ENCODE peak calls at places on chromosomes 12 and 14, in seven cellular contexts. One of them, this sample, is unnamed.

GRCh38 chr14:95507174-95507573 is 9.3 kb downstream of the SYNE3 start:
- DNase-seq in GM12878: no peak
- DNase-seq in right cardiac atrium: peak; percentile 85
- DNase-seq in psoas muscle: peak; percentile 89
- DNase-seq in kidney: no peak
- DNase-seq in AG10803: peak; percentile 96
- DNase-seq in naive thymus-derived CD4-positive, alpha-beta T cell: no peak
- DNase-seq in this sample: peak; percentile 75

GRCh38 chr12:131901431-131902331 is 7.3 kb downstream of the ULK1 start:
- DNase-seq in GM12878: no peak
- DNase-seq in right cardiac atrium: peak; percentile 89
- DNase-seq in psoas muscle: peak; percentile 86
- DNase-seq in kidney: peak; percentile 90
- DNase-seq in AG10803: no peak
- DNase-seq in naive thymus-derived CD4-positive, alpha-beta T cell: no peak
- DNase-seq in this sample: peak; percentile 72

GRCh38 chr12:66247741-66248140 is 54.6 kb upstream of the HELB start:
- DNase-seq in GM12878: no peak
- DNase-seq in right cardiac atrium: no peak
- DNase-seq in psoas muscle: no peak
- DNase-seq in kidney: no peak
- DNase-seq in AG10803: peak; percentile 8
- DNase-seq in naive thymus-derived CD4-positive, alpha-beta T cell: no peak
- DNase-seq in this sample: no peak

GRCh38 chr14:93301821-93302447 is 30.9 kb downstream of the BTBD7 start:
- DNase-seq in GM12878: no peak
- DNase-seq in right cardiac atrium: no peak
- DNase-seq in psoas muscle: no peak
- DNase-seq in kidney: no peak
- DNase-seq in AG10803: peak; percentile 31
- DNase-seq in naive thymus-derived CD4-positive, alpha-beta T cell: no peak
- DNase-seq in this sample: no peak

GRCh38 chr12:95150501-95150900 is 66.8 kb downstream of the FGD6 start:
- DNase-seq in GM12878: no peak
- DNase-seq in right cardiac atrium: no peak
- DNase-seq in psoas muscle: no peak
- DNase-seq in kidney: no peak
- DNase-seq in AG10803: no peak
- DNase-seq in naive thymus-derived CD4-positive, alpha-beta T cell: no peak
- DNase-seq in this sample: no peak

GRCh38 chr12:122058750-122059149 is 19.8 kb upstream of the MLXIP start:
- DNase-seq in GM12878: no peak
- DNase-seq in right cardiac atrium: no peak
- DNase-seq in psoas muscle: no peak
- DNase-seq in kidney: no peak
- DNase-seq in AG10803: no peak
- DNase-seq in naive thymus-derived CD4-positive, alpha-beta T cell: no peak
- DNase-seq in this sample: no peak

GRCh38 chr14:74913986-74914573 is 9.0 kb downstream of the RPS6KL1 start:
- DNase-seq in GM12878: no peak
- DNase-seq in right cardiac atrium: peak; percentile 85
- DNase-seq in psoas muscle: peak; percentile 87
- DNase-seq in kidney: no peak
- DNase-seq in AG10803: peak; percentile 74
- DNase-seq in naive thymus-derived CD4-positive, alpha-beta T cell: no peak
- DNase-seq in this sample: peak; percentile 82

GRCh38 chr12:112473056-112473455 is 54.3 kb downstream of the PTPN11 start:
- DNase-seq in GM12878: no peak
- DNase-seq in right cardiac atrium: no peak
- DNase-seq in psoas muscle: no peak
- DNase-seq in kidney: no peak
- DNase-seq in AG10803: no peak
- DNase-seq in naive thymus-derived CD4-positive, alpha-beta T cell: no peak
- DNase-seq in this sample: no peak

GRCh38 chr14:67240168-67240932 is 885 bp upstream of the PALS1 start:
- DNase-seq in GM12878: no peak
- DNase-seq in right cardiac atrium: peak; percentile 83
- DNase-seq in psoas muscle: peak; percentile 77
- DNase-seq in kidney: peak; percentile 86
- DNase-seq in AG10803: peak; percentile 36
- DNase-seq in naive thymus-derived CD4-positive, alpha-beta T cell: no peak
- DNase-seq in this sample: peak; percentile 54

GRCh38 chr12:10276774-10277173 is 30.9 kb upstream of the KLRD1 start:
- DNase-seq in GM12878: no peak
- DNase-seq in right cardiac atrium: no peak
- DNase-seq in psoas muscle: no peak
- DNase-seq in kidney: no peak
- DNase-seq in AG10803: no peak
- DNase-seq in naive thymus-derived CD4-positive, alpha-beta T cell: no peak
- DNase-seq in this sample: no peak

GRCh38 chr12:94638521-94638920 is 11.8 kb downstream of the TMCC3 start:
- DNase-seq in GM12878: no peak
- DNase-seq in right cardiac atrium: no peak
- DNase-seq in psoas muscle: no peak
- DNase-seq in kidney: no peak
- DNase-seq in AG10803: no peak
- DNase-seq in naive thymus-derived CD4-positive, alpha-beta T cell: no peak
- DNase-seq in this sample: no peak

GRCh38 chr12:26711072-26711471 is 121.9 kb downstream of the ITPR2 start:
- DNase-seq in GM12878: no peak
- DNase-seq in right cardiac atrium: no peak
- DNase-seq in psoas muscle: no peak
- DNase-seq in kidney: no peak
- DNase-seq in AG10803: peak; percentile 15
- DNase-seq in naive thymus-derived CD4-positive, alpha-beta T cell: no peak
- DNase-seq in this sample: no peak

GRCh38 chr12:92574911-92575570 is 127.7 kb upstream of the PLEKHG7 start:
- DNase-seq in GM12878: no peak
- DNase-seq in right cardiac atrium: no peak
- DNase-seq in psoas muscle: no peak
- DNase-seq in kidney: no peak
- DNase-seq in AG10803: no peak
- DNase-seq in naive thymus-derived CD4-positive, alpha-beta T cell: no peak
- DNase-seq in this sample: no peak

GRCh38 chr12:42296503-42297109 is 29.3 kb downstream of the ZCRB1 start:
- DNase-seq in GM12878: no peak
- DNase-seq in right cardiac atrium: no peak
- DNase-seq in psoas muscle: no peak
- DNase-seq in kidney: no peak
- DNase-seq in AG10803: no peak
- DNase-seq in naive thymus-derived CD4-positive, alpha-beta T cell: no peak
- DNase-seq in this sample: no peak

GRCh38 chr12:80837342-80837978 is 100.3 kb downstream of the LIN7A start:
- DNase-seq in GM12878: no peak
- DNase-seq in right cardiac atrium: no peak
- DNase-seq in psoas muscle: no peak
- DNase-seq in kidney: no peak
- DNase-seq in AG10803: peak; percentile 74
- DNase-seq in naive thymus-derived CD4-positive, alpha-beta T cell: no peak
- DNase-seq in this sample: no peak

GRCh38 chr12:54716284-54716683 is 68.1 kb upstream of the DCD start:
- DNase-seq in GM12878: no peak
- DNase-seq in right cardiac atrium: no peak
- DNase-seq in psoas muscle: no peak
- DNase-seq in kidney: no peak
- DNase-seq in AG10803: no peak
- DNase-seq in naive thymus-derived CD4-positive, alpha-beta T cell: no peak
- DNase-seq in this sample: no peak

DNA sequence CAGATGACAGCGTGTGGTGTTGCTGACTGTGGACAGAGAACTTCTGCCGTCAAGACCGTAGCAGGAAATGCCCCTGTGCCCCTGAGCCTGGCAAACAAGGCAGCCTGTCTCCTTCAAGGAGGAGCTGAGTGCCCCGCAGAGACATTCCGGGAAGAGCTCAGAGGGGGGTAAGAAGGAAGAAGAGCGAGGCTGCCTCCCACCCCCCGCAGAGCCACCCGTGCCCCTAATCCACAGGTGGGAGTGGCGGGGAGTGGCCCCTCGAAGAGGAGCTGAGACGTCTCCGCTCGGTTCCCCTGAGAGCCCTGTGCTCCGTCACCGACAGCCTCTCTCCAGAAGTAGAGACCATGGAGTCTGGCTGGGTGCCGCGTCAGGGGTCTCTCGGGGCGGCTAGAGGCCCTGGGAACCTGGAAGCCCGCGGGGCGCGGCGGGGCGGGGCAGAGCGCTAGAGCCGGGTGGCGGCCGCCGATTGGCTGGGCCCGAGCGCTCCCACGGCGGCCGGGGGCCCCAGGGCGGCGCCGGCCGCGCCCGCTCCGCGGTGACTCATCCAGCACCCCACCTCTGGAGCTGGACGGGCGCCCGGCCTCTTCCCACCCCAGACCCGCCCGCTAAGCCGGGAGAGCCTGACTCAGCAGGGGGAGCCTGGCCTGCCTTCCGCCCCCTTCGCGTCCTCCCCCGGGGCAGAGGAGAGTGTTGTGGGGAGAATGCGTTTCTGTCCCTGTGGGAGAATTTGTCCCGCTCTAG is 25.2 kb upstream of the KRT78 start:
- DNase-seq in GM12878: no peak
- DNase-seq in right cardiac atrium: peak; percentile 95
- DNase-seq in psoas muscle: peak; percentile 89
- DNase-seq in kidney: peak; percentile 96
- DNase-seq in AG10803: peak; percentile 89
- DNase-seq in naive thymus-derived CD4-positive, alpha-beta T cell: peak; percentile 27
- DNase-seq in this sample: peak; percentile 84
- H3K4me3 ChIP-seq in GM12878: no peak overlapping the region
- H3K4me3 ChIP-seq in right cardiac atrium: peak overlapping the region; percentile 31
- H3K4me3 ChIP-seq in psoas muscle: peak overlapping the region; percentile 61
- H3K4me3 ChIP-seq in kidney: peak overlapping the region; percentile 49
- H3K4me3 ChIP-seq in AG10803: peak overlapping the region; percentile 58
- H3K4me3 ChIP-seq in naive thymus-derived CD4-positive, alpha-beta T cell: peak overlapping the region; percentile 47
- H3K4me3 ChIP-seq in this sample: peak overlapping the region; percentile 54

GRCh38 chr14:20331048-20331613 is 1.9 kb downstream of the CCNB1IP1 start:
- DNase-seq in GM12878: no peak
- DNase-seq in right cardiac atrium: no peak
- DNase-seq in psoas muscle: no peak
- DNase-seq in kidney: no peak
- DNase-seq in AG10803: no peak
- DNase-seq in naive thymus-derived CD4-positive, alpha-beta T cell: no peak
- DNase-seq in this sample: no peak
- H3K4me3 ChIP-seq in GM12878: peak overlapping the region; percentile 58
- H3K4me3 ChIP-seq in right cardiac atrium: no peak overlapping the region
- H3K4me3 ChIP-seq in psoas muscle: peak overlapping the region; percentile 77
- H3K4me3 ChIP-seq in kidney: peak overlapping the region; percentile 7
- H3K4me3 ChIP-seq in AG10803: no peak overlapping the region
- H3K4me3 ChIP-seq in naive thymus-derived CD4-positive, alpha-beta T cell: no peak overlapping the region
- H3K4me3 ChIP-seq in this sample: no peak overlapping the region

GRCh38 chr14:32033516-32033915 is 43.6 kb upstream of the ARHGAP5 start:
- DNase-seq in GM12878: no peak
- DNase-seq in right cardiac atrium: no peak
- DNase-seq in psoas muscle: no peak
- DNase-seq in kidney: no peak
- DNase-seq in AG10803: no peak
- DNase-seq in naive thymus-derived CD4-positive, alpha-beta T cell: no peak
- DNase-seq in this sample: no peak
- H3K4me3 ChIP-seq in GM12878: no peak overlapping the region
- H3K4me3 ChIP-seq in right cardiac atrium: no peak overlapping the region
- H3K4me3 ChIP-seq in psoas muscle: no peak overlapping the region
- H3K4me3 ChIP-seq in kidney: no peak overlapping the region
- H3K4me3 ChIP-seq in AG10803: no peak overlapping the region
- H3K4me3 ChIP-seq in naive thymus-derived CD4-positive, alpha-beta T cell: no peak overlapping the region
- H3K4me3 ChIP-seq in this sample: no peak overlapping the region

GRCh38 chr12:82685721-82686222 is 934 bp upstream of the TMTC2 start:
- DNase-seq in GM12878: peak; percentile 73
- DNase-seq in right cardiac atrium: peak; percentile 95
- DNase-seq in psoas muscle: peak; percentile 95
- DNase-seq in kidney: peak; percentile 98
- DNase-seq in AG10803: peak; percentile 91
- DNase-seq in naive thymus-derived CD4-positive, alpha-beta T cell: peak; percentile 86
- DNase-seq in this sample: peak; percentile 93

GRCh38 chr12:82687020-82687951 is 580 bp downstream of the TMTC2 start:
- DNase-seq in GM12878: no peak
- DNase-seq in right cardiac atrium: peak; percentile 60
- DNase-seq in psoas muscle: peak; percentile 52
- DNase-seq in kidney: peak; percentile 90
- DNase-seq in AG10803: peak; percentile 9
- DNase-seq in naive thymus-derived CD4-positive, alpha-beta T cell: peak; percentile 59
- DNase-seq in this sample: peak; percentile 23

GRCh38 chr12:82686223-82687019 is at the start of gene TMTC2:
- DNase-seq in GM12878: peak; percentile 84
- DNase-seq in right cardiac atrium: peak; percentile 96
- DNase-seq in psoas muscle: peak; percentile 93
- DNase-seq in kidney: peak; percentile 98
- DNase-seq in AG10803: peak; percentile 81
- DNase-seq in naive thymus-derived CD4-positive, alpha-beta T cell: peak; percentile 84
- DNase-seq in this sample: peak; percentile 93

GRCh38 chr12:82688035-82688501 is 1.4 kb downstream of the TMTC2 start:
- DNase-seq in GM12878: no peak
- DNase-seq in right cardiac atrium: no peak
- DNase-seq in psoas muscle: no peak
- DNase-seq in kidney: no peak
- DNase-seq in AG10803: peak; percentile 17
- DNase-seq in naive thymus-derived CD4-positive, alpha-beta T cell: no peak
- DNase-seq in this sample: no peak

GRCh38 chr12:82688619-82689018 is 1.9 kb downstream of the TMTC2 start:
- DNase-seq in GM12878: no peak
- DNase-seq in right cardiac atrium: no peak
- DNase-seq in psoas muscle: no peak
- DNase-seq in kidney: no peak
- DNase-seq in AG10803: no peak
- DNase-seq in naive thymus-derived CD4-positive, alpha-beta T cell: no peak
- DNase-seq in this sample: no peak
- H3K4me3 ChIP-seq in GM12878: peak overlapping the region; percentile 75
- H3K4me3 ChIP-seq in right cardiac atrium: peak overlapping the region; percentile 73
- H3K4me3 ChIP-seq in psoas muscle: peak overlapping the region; percentile 89
- H3K4me3 ChIP-seq in kidney: peak overlapping the region; percentile 84
- H3K4me3 ChIP-seq in AG10803: peak overlapping the region; percentile 97
- H3K4me3 ChIP-seq in naive thymus-derived CD4-positive, alpha-beta T cell: no peak overlapping the region
- H3K4me3 ChIP-seq in this sample: peak overlapping the region; percentile 92

This sample was measured in heart right ventricle.